ENCODE peak calls at places on chromosomes 6 and 20, in four cellular contexts. O is progenitor cell of endocrine pancreas, K is WTC11, X is AG04450. Q is an unnamed sample.
A peak's percentile ranks its signal among the peaks of the same experiment; 100 is the strongest.

GRCh38 chr6:109441069-109441816 is 719 bp downstream of the SMPD2 start:
- DNase-seq in X (no peak), K (peak; percentile 69), O (peak; percentile 42), Q (peak; percentile 58)

GRCh38 chr20:25402583-25402982 is 4.9 kb upstream of the GINS1 start:
- DNase-seq in K (peak; percentile 19), X (no peak), O (no peak), Q (no peak)

GRCh38 chr6:131914967-131915751 is 36.0 kb downstream of the CCN2 start:
- DNase-seq in O (peak; percentile 19), K (no peak), X (peak; percentile 74), Q (peak; percentile 66)

GRCh38 chr6:22737331-22737730 is 168.0 kb downstream of the HDGFL1 start:
- DNase-seq in K (peak; percentile 67), X (no peak), O (peak; percentile 16), Q (peak; percentile 59)

GRCh38 chr6:106858653-106859092 is 115.9 kb downstream of the CD24 start:
- DNase-seq in X (peak; percentile 3), K (no peak), O (no peak), Q (no peak)

GRCh38 chr6:170152989-170153388 is 137.9 kb downstream of the DLL1 start:
- DNase-seq in K (peak; percentile 52), X (no peak), O (no peak), Q (no peak)

GRCh38 chr6:121550491-121551010 is 115.1 kb downstream of the GJA1 start:
- DNase-seq in K (no peak), O (no peak), X (no peak), Q (no peak)

GRCh38 chr6:56671651-56672461 is 29.2 kb upstream of the DST start:
- DNase-seq in X (no peak), O (no peak), K (no peak), Q (peak; percentile 15)

GRCh38 chr6:38169221-38169674 is 349.7 kb downstream of the ZFAND3 start:
- DNase-seq in X (no peak), O (no peak), K (peak; percentile 51), Q (no peak)

GRCh38 chr6:130018830-130019795 is 732 bp downstream of the L3MBTL3 start:
- DNase-seq in X (no peak), O (peak; percentile 18), K (peak; percentile 40), Q (peak; percentile 45)

GRCh38 chr6:127554435-127555006 is 22.5 kb upstream of the C6orf58 start:
- DNase-seq in O (no peak), X (no peak), K (peak; percentile 36), Q (peak; percentile 42)

GRCh38 chr6:3247255-3248146 is 11.2 kb upstream of the PSMG4 start:
- DNase-seq in O (peak; percentile 29), X (peak; percentile 87), K (peak; percentile 52), Q (no peak)

GRCh38 chr20:2946988-2947961 is 74.0 kb downstream of the PTPRA start:
- DNase-seq in K (no peak), X (peak; percentile 15), O (no peak), Q (no peak)

GRCh38 chr20:50928469-50928868 is 2.8 kb downstream of the ADNP start:
- DNase-seq in X (no peak), O (no peak), K (no peak), Q (no peak)

GRCh38 chr20:56625837-56626236 is 3.3 kb upstream of the TFAP2C start:
- DNase-seq in K (peak; percentile 16), X (no peak), O (no peak), Q (no peak)
- TF ChIP-seq CTCF in K (no peak), X (no peak), O (no peak), Q (no peak)

DNA sequence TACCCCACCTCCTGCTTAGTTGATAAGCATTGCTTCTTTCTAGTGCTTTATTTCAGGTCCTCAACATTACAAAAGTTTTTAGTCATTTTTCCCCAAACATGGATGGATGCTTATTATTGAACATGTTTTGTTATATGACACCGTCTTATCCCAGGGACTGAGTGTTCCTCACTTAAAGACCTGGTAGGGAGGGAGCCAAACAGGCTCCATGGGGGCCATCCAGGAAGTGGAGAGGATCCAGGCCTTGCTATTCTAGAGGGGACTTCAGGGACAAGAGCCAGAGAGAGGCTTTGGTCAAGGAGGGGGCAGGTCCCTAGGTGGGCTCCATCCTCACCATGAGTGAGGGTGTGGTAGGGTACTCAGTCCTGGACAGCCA is 7.4 kb downstream of the SLC32A1 start:
- DNase-seq in K (no peak), X (no peak), O (no peak), Q (no peak)
- TF ChIP-seq CTCF in K (no peak), X (no peak), O (peak; percentile 29), Q (peak; percentile 49)

DNA sequence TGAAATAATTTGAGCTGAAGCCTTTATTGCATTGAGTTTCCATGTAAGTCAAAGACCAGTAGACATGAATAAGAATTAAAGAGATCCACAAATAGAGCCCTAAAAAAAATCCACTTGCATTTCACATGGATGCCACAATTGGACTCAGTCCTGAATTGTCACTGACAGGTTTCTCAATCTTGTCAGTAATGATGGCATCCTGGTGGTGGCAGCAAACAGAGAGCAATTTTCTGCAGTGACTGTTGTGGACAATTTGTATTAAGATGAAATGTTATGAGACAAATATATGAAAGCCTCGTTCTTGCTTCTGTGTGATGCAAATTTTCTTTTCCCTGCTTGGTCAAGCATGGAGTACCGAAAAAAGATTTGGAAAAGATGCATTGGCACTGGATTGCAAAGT is 278.9 kb downstream of the SAMD5 start:
- DNase-seq in O (no peak), K (no peak), X (no peak), Q (no peak)
- TF ChIP-seq CTCF in O (no peak), K (no peak), X (no peak), Q (no peak)

GRCh38 chr6:4412488-4412887 is 277.1 kb upstream of the ECI2 start:
- DNase-seq in K (no peak), O (no peak), X (no peak), Q (no peak)

GRCh38 chr6:4415549-4415948 is 280.2 kb upstream of the ECI2 start:
- DNase-seq in X (no peak), K (no peak), O (no peak), Q (no peak)

GRCh38 chr6:4413073-4413472 is 277.7 kb upstream of the ECI2 start:
- DNase-seq in K (no peak), X (peak; percentile 16), O (no peak), Q (no peak)
- TF ChIP-seq CTCF in K (no peak), X (no peak), O (no peak), Q (no peak)

GRCh38 chr6:62045502-62045901 is 240.5 kb downstream of the KHDRBS2 start:
- DNase-seq in K (no peak), O (no peak), X (no peak), Q (no peak)

GRCh38 chr6:62042444-62042843 is 243.6 kb downstream of the KHDRBS2 start:
- DNase-seq in X (no peak), K (no peak), O (no peak), Q (no peak)

GRCh38 chr6:62039602-62040001 is 246.4 kb downstream of the KHDRBS2 start:
- DNase-seq in X (no peak), O (no peak), K (no peak), Q (no peak)

DNA sequence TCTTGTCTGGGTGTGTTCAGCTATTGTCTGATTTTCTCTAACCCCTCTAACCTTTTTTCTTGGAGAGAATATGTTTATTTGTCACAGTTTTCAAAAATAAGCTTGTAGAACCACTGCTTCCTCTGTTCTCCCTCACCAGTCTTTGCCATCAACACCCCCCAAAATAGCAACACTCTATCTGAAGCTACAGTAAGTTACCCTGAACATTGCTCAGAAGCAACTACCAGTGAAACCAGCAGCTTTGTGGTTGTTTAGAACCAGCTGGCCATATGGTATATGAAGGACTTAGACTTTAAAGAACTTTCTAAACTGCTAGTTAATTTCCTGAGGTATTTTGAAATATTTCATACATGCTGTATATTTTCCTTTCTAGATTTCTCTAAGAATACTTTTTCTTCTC is 242.9 kb downstream of the KHDRBS2 start:
- DNase-seq in O (no peak), K (no peak), X (no peak), Q (no peak)
- TF ChIP-seq CTCF in O (no peak), K (no peak), X (no peak), Q (no peak)

DNA sequence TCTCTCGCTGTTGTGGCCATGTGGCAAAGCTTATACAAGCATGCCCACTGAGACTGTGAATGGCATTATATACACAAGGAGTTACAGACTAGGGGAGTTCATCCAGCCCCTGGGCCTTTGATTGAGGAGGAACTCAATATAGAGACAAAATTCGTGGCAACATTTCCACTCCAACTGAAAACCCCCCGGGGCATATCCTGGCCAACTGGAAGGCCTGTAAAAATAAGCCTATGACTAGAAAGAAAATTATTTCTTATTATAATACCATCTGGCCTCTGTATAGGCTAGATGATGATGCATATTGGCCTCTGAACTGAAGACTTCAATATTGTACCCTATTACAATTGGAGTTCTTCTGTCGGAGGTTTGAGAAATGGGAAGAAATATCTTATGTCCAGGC is 175.5 kb upstream of the GJE1 start:
- DNase-seq in O (no peak), X (no peak), K (no peak), Q (peak; percentile 5)
- TF ChIP-seq CTCF in O (no peak), X (no peak), K (no peak), Q (no peak)

GRCh38 chr6:44897286-44897685 is 430.8 kb upstream of the RUNX2 start:
- DNase-seq in X (no peak), O (no peak), K (no peak), Q (no peak)
- TF ChIP-seq CTCF in X (no peak), O (no peak), K (no peak), Q (no peak)

Q was measured in endothelial cell.